ENCODE peak calls at places on chromosomes 12 and 14, in nine cellular contexts. T, U, D, A, J, K, Y, B and I are unnamed samples.

GRCh38 chr12:104694711-104695110 is 238.0 kb downstream of the CHST11 start:
- DNase-seq in T (no peak), U (no peak), D (no peak), A (no peak), J (no peak), K (no peak), Y (no peak), B (no peak), I (no peak)

GRCh38 chr14:104688755-104689619 is at the start of gene INF2:
- DNase-seq in T (peak), U (peak), D (peak), A (no peak), J (no peak), K (peak), Y (no peak), B (no peak), I (peak)

GRCh38 chr14:29865299-29865698 is 62.3 kb downstream of the PRKD1 start:
- DNase-seq in T (peak), U (no peak), D (no peak), A (no peak), J (peak), K (no peak), Y (no peak), B (no peak), I (no peak)

GRCh38 chr12:105467710-105468366 is 137.3 kb downstream of the C12orf75 start:
- DNase-seq in T (no peak), U (no peak), D (no peak), A (no peak), J (no peak), K (no peak), Y (no peak), B (no peak), I (no peak)

GRCh38 chr14:96905065-96905464 is 107.9 kb downstream of the VRK1 start:
- DNase-seq in T (no peak), U (no peak), D (no peak), A (no peak), J (no peak), K (peak), Y (no peak), B (no peak), I (no peak)

GRCh38 chr14:30330452-30330851 is 228.5 kb upstream of the G2E3 start:
- DNase-seq in T (no peak), U (no peak), D (no peak), A (no peak), J (no peak), K (no peak), Y (no peak), B (no peak), I (no peak)

GRCh38 chr12:58066296-58066695 is 124.9 kb downstream of the ATP23 start:
- DNase-seq in T (peak), U (no peak), D (no peak), A (no peak), J (peak), K (no peak), Y (no peak), B (no peak), I (no peak)

GRCh38 chr12:132359971-132360370 is 30.6 kb upstream of the GALNT9 start:
- DNase-seq in T (no peak), U (no peak), D (no peak), A (no peak), J (no peak), K (no peak), Y (no peak), B (no peak), I (no peak)

GRCh38 chr12:113416091-113416754 is 6.0 kb upstream of the SDSL start:
- DNase-seq in T (no peak), U (no peak), D (no peak), A (no peak), J (no peak), K (no peak), Y (no peak), B (peak), I (no peak)

GRCh38 chr14:31420013-31420318 is 384 bp downstream of the HEATR5A start:
- DNase-seq in T (no peak), U (no peak), D (peak), A (no peak), J (no peak), K (no peak), Y (no peak), B (peak), I (peak)

GRCh38 chr14:68210729-68211299 is 391.2 kb downstream of the RAD51B start:
- DNase-seq in T (peak), U (no peak), D (peak), A (no peak), J (peak), K (peak), Y (peak), B (no peak), I (peak)

GRCh38 chr12:34399631-34400422 is 377.5 kb downstream of the ALG10 start:
- DNase-seq in T (peak), U (peak), D (no peak), A (no peak), J (no peak), K (peak), Y (no peak), B (no peak), I (no peak)

GRCh38 chr12:68587448-68587873 is 23.2 kb upstream of the RAP1B start:
- DNase-seq in T (no peak), U (no peak), D (peak), A (no peak), J (peak), K (peak), Y (no peak), B (no peak), I (peak)

GRCh38 chr12:123367511-123367910 is 2.9 kb upstream of the SBNO1 start:
- DNase-seq in T (no peak), U (no peak), D (no peak), A (no peak), J (no peak), K (no peak), Y (no peak), B (no peak), I (no peak)

GRCh38 chr12:113439606-113440030 is 17.4 kb downstream of the SDSL start:
- DNase-seq in T (peak), U (no peak), D (peak), A (no peak), J (no peak), K (no peak), Y (peak), B (no peak), I (no peak)

GRCh38 chr12:75774309-75775052 is 257.1 kb downstream of the PHLDA1 start:
- DNase-seq in T (no peak), U (no peak), D (no peak), A (no peak), J (peak), K (no peak), Y (no peak), B (no peak), I (no peak)

GRCh38 chr12:57887631-57888406 is 41.3 kb upstream of the CTDSP2 start:
- DNase-seq in T (no peak), U (peak), D (peak), A (peak), J (peak), K (no peak), Y (peak), B (no peak), I (no peak)

GRCh38 chr12:58566599-58566998 is 353.7 kb downstream of the LRIG3 start:
- DNase-seq in T (no peak), U (no peak), D (no peak), A (no peak), J (peak), K (no peak), Y (peak), B (no peak), I (no peak)

DNA sequence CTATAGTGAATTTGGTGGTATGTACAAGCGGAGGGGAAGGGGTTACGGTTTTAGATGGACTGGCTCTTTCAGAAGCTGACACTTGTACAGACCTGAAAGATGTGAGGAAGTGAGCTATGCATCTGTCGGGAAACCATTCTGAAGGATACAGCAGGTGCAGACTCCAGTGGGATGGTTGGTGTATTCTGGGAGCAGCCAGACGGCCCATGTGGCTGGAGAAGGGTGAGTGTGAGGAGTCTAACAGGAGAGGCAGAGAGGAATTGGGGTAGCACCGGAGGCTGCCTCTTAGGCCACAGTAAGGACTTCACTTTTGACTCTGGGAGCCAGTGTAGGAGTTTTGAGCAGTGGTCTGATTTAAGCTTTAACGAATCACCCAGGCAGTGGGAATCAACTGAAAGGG is 90.7 kb downstream of the APAF1 start:
- DNase-seq in T (no peak), U (no peak), D (no peak), A (no peak), J (no peak), K (no peak), Y (no peak), B (no peak), I (no peak)
- H3K4me3 ChIP-seq in T (no peak), U (no peak), D (no peak), A (no peak), J (no peak), K (no peak), Y (no peak), B (no peak), I (no peak)

GRCh38 chr12:64678248-64678647 is 68.0 kb downstream of the RASSF3 start:
- DNase-seq in T (no peak), U (no peak), D (no peak), A (no peak), J (no peak), K (no peak), Y (no peak), B (no peak), I (no peak)

GRCh38 chr12:64679487-64679983 is 69.2 kb downstream of the RASSF3 start:
- DNase-seq in T (no peak), U (peak), D (peak), A (peak), J (peak), K (peak), Y (peak), B (peak), I (peak)

GRCh38 chr12:64680235-64680634 is 69.9 kb downstream of the RASSF3 start:
- DNase-seq in T (no peak), U (no peak), D (peak), A (no peak), J (no peak), K (no peak), Y (no peak), B (no peak), I (peak)

GRCh38 chr12:64681200-64682052 is 71.1 kb downstream of the RASSF3 start:
- DNase-seq in T (no peak), U (no peak), D (no peak), A (no peak), J (no peak), K (no peak), Y (no peak), B (no peak), I (no peak)

GRCh38 chr12:64678835-64679234 is 68.5 kb downstream of the RASSF3 start:
- DNase-seq in T (no peak), U (no peak), D (no peak), A (no peak), J (no peak), K (no peak), Y (no peak), B (no peak), I (peak)
- H3K4me3 ChIP-seq in T (no peak), U (no peak), D (no peak), A (no peak), J (no peak), K (peak), Y (no peak), B (no peak), I (peak)

GRCh38 chr14:76138758-76139723 is 12.7 kb upstream of the GPATCH2L start:
- DNase-seq in T (no peak), U (no peak), D (no peak), A (no peak), J (no peak), K (peak), Y (no peak), B (no peak), I (no peak)
- H3K4me3 ChIP-seq in T (peak), U (peak), D (no peak), A (peak), J (no peak), K (no peak), Y (peak), B (peak), I (no peak)

DNA sequence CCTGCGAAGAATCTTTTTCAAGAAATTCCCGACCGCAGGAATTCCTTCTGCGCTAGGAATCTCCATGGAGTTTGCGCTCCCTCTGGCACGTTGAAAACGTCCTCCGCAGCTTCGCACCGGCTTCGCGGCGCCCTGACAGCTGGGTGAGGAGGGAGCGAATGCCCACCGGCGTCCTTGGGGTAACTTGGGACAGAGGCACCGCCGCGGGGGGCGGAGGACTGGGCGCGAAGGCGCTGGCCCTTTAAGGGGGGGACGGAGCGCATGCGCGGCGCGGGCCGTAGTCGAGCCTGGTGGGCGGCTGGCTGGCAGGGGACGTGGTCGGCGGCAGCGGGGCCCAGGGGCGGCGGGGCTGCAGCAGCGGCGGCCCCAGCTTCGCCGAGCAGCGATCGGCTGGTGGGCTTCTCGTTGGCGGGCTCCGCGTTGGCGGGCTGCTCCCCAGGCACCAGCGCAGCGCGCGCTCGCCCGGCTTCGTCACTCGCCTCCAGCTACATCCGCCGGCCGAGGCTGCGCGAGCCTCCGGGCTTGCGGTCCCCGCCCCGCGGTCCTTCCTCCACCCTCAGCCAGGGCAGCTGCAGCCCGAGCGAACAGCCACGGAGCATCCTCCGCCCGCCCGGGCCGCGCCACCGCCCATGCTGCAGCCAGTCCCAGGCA is at the start of gene VASH1:
- DNase-seq in T (peak), U (no peak), D (peak), A (no peak), J (peak), K (peak), Y (peak), B (no peak), I (no peak)
- H3K4me3 ChIP-seq in T (peak), U (peak), D (peak), A (peak), J (peak), K (peak), Y (peak), B (peak), I (peak)

DNA sequence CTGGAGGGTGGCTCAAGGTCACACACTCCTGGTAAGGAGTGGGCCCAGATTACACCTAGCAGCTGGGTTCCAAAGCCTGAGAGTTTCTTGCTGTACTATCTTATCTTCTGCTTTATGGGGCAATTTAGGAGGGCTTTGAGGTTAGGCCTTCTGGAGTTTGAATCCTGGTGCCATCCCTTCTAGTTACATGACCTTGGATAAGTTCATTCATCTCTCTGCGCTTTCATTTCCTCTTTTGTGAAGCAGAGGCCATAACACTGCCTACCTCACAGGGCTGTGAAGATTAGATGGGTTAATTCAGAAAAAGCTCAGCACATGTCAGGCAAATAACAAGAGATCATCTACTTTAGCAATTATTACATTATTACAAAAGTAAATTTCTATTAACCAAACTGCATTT is 7.4 kb upstream of the KRT77 start:
- DNase-seq in T (no peak), U (no peak), D (no peak), A (no peak), J (no peak), K (no peak), Y (no peak), B (no peak), I (no peak)
- H3K4me3 ChIP-seq in T (no peak), U (no peak), D (no peak), A (no peak), J (no peak), K (no peak), Y (no peak), B (no peak), I (no peak)

GRCh38 chr12:3493225-3494049 is 2.4 kb downstream of the PRMT8 start:
- DNase-seq in T (no peak), U (no peak), D (no peak), A (no peak), J (no peak), K (no peak), Y (no peak), B (no peak), I (no peak)

GRCh38 chr12:3489057-3489456 is 1.9 kb upstream of the PRMT8 start:
- DNase-seq in T (no peak), U (no peak), D (no peak), A (no peak), J (peak), K (no peak), Y (peak), B (no peak), I (no peak)

GRCh38 chr12:3492868-3493224 is 1.8 kb downstream of the PRMT8 start:
- DNase-seq in T (no peak), U (no peak), D (no peak), A (no peak), J (no peak), K (no peak), Y (no peak), B (no peak), I (no peak)

GRCh38 chr12:3491938-3492867 is 1.2 kb downstream of the PRMT8 start:
- DNase-seq in T (peak), U (no peak), D (no peak), A (no peak), J (peak), K (peak), Y (peak), B (no peak), I (peak)

DNA sequence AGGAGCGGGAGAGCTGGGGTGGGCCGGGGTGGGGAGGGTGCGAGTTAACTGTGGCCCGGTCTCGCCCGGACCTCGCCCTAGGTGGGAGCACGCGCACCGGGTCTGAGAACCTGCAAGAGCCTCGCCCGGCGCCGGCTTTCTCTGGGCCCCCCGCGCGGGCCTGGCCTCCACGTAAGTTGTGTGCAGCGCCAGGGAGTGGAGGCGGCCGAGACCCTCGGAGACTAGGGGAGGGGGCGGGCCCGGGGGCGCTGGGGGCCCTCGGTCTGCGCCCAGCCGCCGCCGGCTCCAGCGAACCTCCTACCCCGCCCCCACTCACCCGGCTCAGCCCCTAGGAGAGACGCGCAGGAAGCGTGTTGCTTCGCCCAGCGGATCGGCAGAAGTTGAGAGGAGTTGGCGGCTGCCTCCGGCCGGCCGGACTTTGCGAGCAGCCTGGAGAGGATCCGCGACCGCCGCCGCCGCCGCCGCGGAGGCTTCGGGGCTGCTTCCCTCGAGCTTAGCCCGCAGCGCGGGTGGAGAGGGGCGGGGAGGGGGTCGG is at the start of gene PRMT8:
- DNase-seq in T (peak), U (no peak), D (no peak), A (no peak), J (no peak), K (no peak), Y (peak), B (no peak), I (no peak)
- H3K4me3 ChIP-seq in T (no peak), U (no peak), D (no peak), A (no peak), J (no peak), K (no peak), Y (no peak), B (no peak), I (no peak)

GRCh38 chr12:2044165-2044564 is 8.6 kb upstream of the CACNA1C start:
- DNase-seq in T (no peak), U (no peak), D (no peak), A (no peak), J (no peak), K (no peak), Y (no peak), B (no peak), I (no peak)
- H3K4me3 ChIP-seq in T (no peak), U (no peak), D (no peak), A (no peak), J (no peak), K (no peak), Y (no peak), B (no peak), I (no peak)

GRCh38 chr12:78081590-78082314 is 251.1 kb downstream of the NAV3 start:
- DNase-seq in T (no peak), U (no peak), D (no peak), A (no peak), J (no peak), K (no peak), Y (no peak), B (no peak), I (no peak)
- H3K4me3 ChIP-seq in T (no peak), U (no peak), D (no peak), A (no peak), J (no peak), K (no peak), Y (no peak), B (no peak), I (no peak)

DNA sequence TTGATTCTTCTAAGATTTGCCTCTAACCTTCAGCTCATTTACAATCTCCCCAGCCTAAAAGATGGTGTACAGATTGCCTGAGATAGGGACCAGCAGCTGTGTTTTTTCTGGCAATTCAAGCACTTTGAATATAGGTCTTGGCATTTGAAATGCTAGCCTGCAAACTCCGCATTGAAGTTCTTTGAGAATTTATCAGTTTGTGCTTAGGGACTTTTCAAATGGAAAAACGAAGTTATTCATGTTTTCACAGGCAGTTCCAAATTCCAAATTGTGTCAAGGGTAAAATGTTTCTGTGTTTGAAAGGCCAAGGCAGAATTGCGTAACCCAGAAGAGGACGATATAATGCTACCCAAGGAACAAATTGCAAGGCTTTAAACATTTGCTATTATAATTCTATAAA is 169.0 kb upstream of the RASSF8 start:
- DNase-seq in T (no peak), U (no peak), D (no peak), A (no peak), J (peak), K (no peak), Y (peak), B (peak), I (no peak)
- H3K4me3 ChIP-seq in T (no peak), U (no peak), D (no peak), A (no peak), J (no peak), K (no peak), Y (no peak), B (no peak), I (no peak)

GRCh38 chr12:51822261-51822616 is 26.3 kb downstream of the FIGNL2 start:
- DNase-seq in T (no peak), U (no peak), D (no peak), A (no peak), J (no peak), K (no peak), Y (no peak), B (no peak), I (no peak)
- H3K4me3 ChIP-seq in T (no peak), U (no peak), D (no peak), A (no peak), J (peak), K (peak), Y (no peak), B (no peak), I (no peak)